ENCODE peak calls at places on chromosomes 2 and 18, in four cellular contexts. I, P, J and S are unnamed samples.

GRCh38 chr2:54676656-54677055 is 46.8 kb upstream of the EML6 start:
- DNase-seq in I (no peak), P (no peak), J (no peak), S (no peak)

GRCh38 chr2:160214461-160215055 is 14.5 kb upstream of the ITGB6 start:
- DNase-seq in I (no peak), P (peak; percentile 69), J (no peak), S (peak; percentile 92)

GRCh38 chr2:159860611-159861010 is 62.6 kb upstream of the CD302 start:
- DNase-seq in I (no peak), P (no peak), J (no peak), S (no peak)

GRCh38 chr18:55407191-55407590 is 180.8 kb downstream of the TCF4 start:
- DNase-seq in I (no peak), P (no peak), J (no peak), S (no peak)

GRCh38 chr2:42951263-42951938 is 159.0 kb upstream of the HAAO start:
- DNase-seq in I (no peak), P (no peak), J (no peak), S (no peak)

GRCh38 chr2:45946023-45946422 is 294.5 kb downstream of the PRKCE start:
- DNase-seq in I (no peak), P (peak; percentile 89), J (no peak), S (peak; percentile 99)

GRCh38 chr2:155583674-155584195 is 748.8 kb downstream of the NR4A2 start:
- DNase-seq in I (no peak), P (no peak), J (no peak), S (no peak)

GRCh38 chr2:13923823-13924222 is 708.7 kb upstream of the LRATD1 start:
- DNase-seq in I (no peak), P (no peak), J (no peak), S (no peak)

GRCh38 chr2:226771067-226771466 is 28.6 kb downstream of the IRS1 start:
- DNase-seq in I (no peak), P (no peak), J (no peak), S (no peak)

GRCh38 chr2:78978340-78978739 is 47.2 kb upstream of the REG3G start:
- DNase-seq in I (no peak), P (no peak), J (peak; percentile 43), S (no peak)

GRCh38 chr2:14944562-14945346 is 312.2 kb downstream of the LRATD1 start:
- DNase-seq in I (peak; percentile 20), P (no peak), J (no peak), S (peak; percentile 64)

GRCh38 chr2:119637371-119637770 is 41.6 kb upstream of the TMEM177 start:
- DNase-seq in I (no peak), P (no peak), J (no peak), S (no peak)

GRCh38 chr2:63613391-63613901 is 24.7 kb downstream of the MDH1 start:
- DNase-seq in I (no peak), P (no peak), J (no peak), S (no peak)

GRCh38 chr2:16664052-16664731 is 1.4 kb downstream of the CYRIA start:
- DNase-seq in I (peak; percentile 77), P (no peak), J (no peak), S (no peak)

GRCh38 chr2:207549145-207549544 is 19.4 kb downstream of the CREB1 start:
- DNase-seq in I (no peak), P (no peak), J (no peak), S (no peak)

GRCh38 chr2:170434900-170435640 is 257.1 kb downstream of the MYO3B start:
- DNase-seq in I (no peak), P (no peak), J (no peak), S (no peak)

GRCh38 chr2:56687169-56687568 is 503.4 kb downstream of the CCDC85A start:
- DNase-seq in I (no peak), P (no peak), J (no peak), S (peak; percentile 59)

GRCh38 chr2:111669928-111670695 is 213.9 kb downstream of the ANAPC1 start:
- DNase-seq in I (no peak), P (no peak), J (no peak), S (no peak)

GRCh38 chr2:2747797-2748301 is 416.8 kb upstream of the MYT1L start:
- DNase-seq in I (no peak), P (no peak), J (no peak), S (no peak)

GRCh38 chr2:137888845-137889244 is 75.4 kb upstream of the HNMT start:
- DNase-seq in I (peak; percentile 25), P (peak; percentile 54), J (peak; percentile 33), S (peak; percentile 66)

GRCh38 chr2:24080721-24081120 is 3.9 kb downstream of the TP53I3 start:
- DNase-seq in I (no peak), P (no peak), J (no peak), S (no peak)

GRCh38 chr2:176018708-176019107 is 16.6 kb upstream of the LNPK start:
- DNase-seq in I (no peak), P (peak; percentile 18), J (no peak), S (peak; percentile 40)

GRCh38 chr2:134491022-134491421 is 227.8 kb downstream of the TMEM163 start:
- DNase-seq in I (no peak), P (no peak), J (no peak), S (no peak)

GRCh38 chr2:36613801-36614200 is 15.8 kb upstream of the FEZ2 start:
- DNase-seq in I (no peak), P (no peak), J (no peak), S (no peak)

GRCh38 chr2:109178974-109179373 is 50.0 kb downstream of the SH3RF3 start:
- DNase-seq in I (no peak), P (no peak), J (no peak), S (no peak)

GRCh38 chr2:15668611-15669305 is 77.1 kb downstream of the DDX1 start:
- DNase-seq in I (no peak), P (no peak), J (no peak), S (no peak)

GRCh38 chr2:1572638-1573037 is 159.4 kb downstream of the TPO start:
- DNase-seq in I (no peak), P (no peak), J (no peak), S (peak; percentile 31)

GRCh38 chr2:190571666-190572065 is 37.1 kb upstream of the NEMP2 start:
- DNase-seq in I (peak; percentile 54), P (no peak), J (no peak), S (peak; percentile 63)

GRCh38 chr18:21760321-21760720 is 19.7 kb downstream of the MIB1 start:
- DNase-seq in I (no peak), P (no peak), J (no peak), S (no peak)

GRCh38 chr2:215428060-215428910 is 7.6 kb downstream of the FN1 start:
- DNase-seq in I (no peak), P (no peak), J (no peak), S (no peak)
- H3K4me2 ChIP-seq in I (peak overlapping the region; percentile 75), P (no peak overlapping the region), J (no peak overlapping the region), S (no peak overlapping the region)

GRCh38 chr2:201758229-201758628 is 22.5 kb downstream of the ALS2 start:
- DNase-seq in I (no peak), P (no peak), J (no peak), S (no peak)
- H3K4me2 ChIP-seq in I (no peak overlapping the region), P (no peak overlapping the region), J (no peak overlapping the region), S (no peak overlapping the region)

GRCh38 chr18:8800876-8801262 is 95.5 kb downstream of the MTCL1 start:
- DNase-seq in I (no peak), P (peak; percentile 44), J (no peak), S (no peak)
- H3K4me2 ChIP-seq in I (peak overlapping the region; percentile 52), P (peak overlapping the region; percentile 73), J (no peak overlapping the region), S (peak overlapping the region; percentile 68)

DNA sequence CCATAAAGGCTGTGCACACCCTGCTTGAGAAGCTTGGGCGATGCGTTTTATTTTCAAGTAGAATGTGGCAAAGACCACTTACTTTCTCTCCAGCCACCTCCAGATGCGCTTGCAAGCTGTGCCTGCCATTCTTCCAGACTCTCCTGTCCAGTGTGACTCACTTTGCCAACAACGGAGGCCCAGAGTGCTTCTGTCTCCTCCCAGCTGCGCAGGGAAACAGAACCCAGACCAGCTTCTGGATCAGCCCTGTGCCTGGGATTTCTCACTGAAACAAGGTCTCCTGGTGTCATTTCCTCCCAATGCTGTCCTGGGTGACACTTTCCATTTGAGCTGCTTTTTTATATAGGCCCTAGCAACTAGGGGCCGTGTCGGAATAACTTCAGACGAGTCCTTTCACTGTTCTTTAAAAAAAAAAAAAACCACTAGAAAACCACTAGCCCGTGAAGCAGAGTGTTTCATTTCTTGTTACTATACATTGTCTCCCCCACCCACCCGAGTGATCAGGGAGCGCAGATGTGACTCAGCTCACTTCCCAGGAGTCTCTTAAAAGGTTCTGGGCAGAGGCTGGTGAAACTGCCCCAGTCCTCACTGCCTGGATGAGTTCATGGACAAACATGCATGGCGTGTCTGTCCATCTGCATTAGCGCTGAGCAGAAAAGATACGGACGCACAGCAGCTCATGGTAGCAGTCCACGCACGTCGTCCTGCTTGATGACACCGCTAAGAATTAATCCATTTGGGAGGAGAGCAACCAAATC is 25.3 kb upstream of the RPL31 start:
- DNase-seq in I (no peak), P (no peak), J (no peak), S (no peak)
- H3K4me2 ChIP-seq in I (peak overlapping the region; percentile 72), P (no peak overlapping the region), J (no peak overlapping the region), S (no peak overlapping the region)

GRCh38 chr2:38512211-38512610 is 90.5 kb downstream of the HNRNPLL start:
- DNase-seq in I (no peak), P (no peak), J (no peak), S (no peak)

GRCh38 chr2:38514603-38515154 is 88.0 kb downstream of the HNRNPLL start:
- DNase-seq in I (no peak), P (no peak), J (no peak), S (peak; percentile 42)

GRCh38 chr2:38517284-38517683 is 85.4 kb downstream of the HNRNPLL start:
- DNase-seq in I (no peak), P (no peak), J (no peak), S (no peak)

GRCh38 chr2:38516122-38516521 is 86.6 kb downstream of the HNRNPLL start:
- DNase-seq in I (no peak), P (no peak), J (no peak), S (no peak)

DNA sequence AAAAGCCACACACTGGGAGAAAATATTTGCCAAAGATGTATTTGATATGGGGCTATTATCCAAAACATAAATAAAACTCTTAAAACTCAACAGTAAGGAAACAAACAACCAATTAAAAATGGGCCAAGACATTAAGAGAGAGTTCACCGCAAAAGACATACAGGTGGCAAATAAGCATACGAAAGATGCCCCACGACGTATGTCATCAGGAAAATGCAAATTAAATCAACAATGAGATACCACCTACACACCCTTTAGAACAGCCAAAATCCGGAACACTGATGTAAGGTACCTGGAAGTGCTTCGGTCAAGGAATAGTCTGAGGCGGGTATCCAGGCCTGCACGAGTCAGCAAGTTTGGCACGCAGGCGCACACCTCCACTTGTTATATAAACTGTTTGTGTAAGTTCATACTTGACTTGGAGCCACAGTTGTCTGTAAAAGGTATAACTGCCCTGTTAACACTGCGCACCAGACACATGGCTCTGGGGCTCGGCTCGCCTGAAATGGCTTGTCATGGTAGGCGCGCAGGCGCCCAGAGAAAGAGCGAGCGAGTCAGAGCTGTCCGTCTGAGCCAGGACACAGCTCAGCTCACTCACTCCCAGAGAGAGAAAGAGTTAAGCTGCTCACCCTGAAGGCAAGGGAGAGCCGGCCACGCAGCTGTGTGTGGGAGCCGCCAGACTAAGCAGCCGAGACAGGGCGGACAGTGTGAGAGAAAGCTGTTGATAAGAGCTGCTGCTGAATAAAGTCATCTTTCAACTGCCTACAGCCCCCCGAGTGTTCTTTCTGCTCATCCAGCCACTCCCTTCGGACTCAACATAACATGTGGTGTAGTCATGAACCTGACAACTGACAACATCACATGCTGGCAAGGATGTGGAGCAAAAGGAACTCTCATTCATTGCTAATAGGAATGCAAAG is 87.3 kb downstream of the HNRNPLL start:
- DNase-seq in I (no peak), P (peak; percentile 63), J (no peak), S (peak; percentile 85)
- H3K4me2 ChIP-seq in I (no peak overlapping the region), P (no peak overlapping the region), J (no peak overlapping the region), S (peak overlapping the region; percentile 74)